ENCODE peak calls at places on chromosomes 13 and 19, in seven cellular contexts. One of them, this sample, is unnamed. For H3K9me3 and H3K4me1, the result is how much of the 10 kb centered on the place peaks cover.

GRCh38 chr19:3403489-3404323 is 37.3 kb downstream of the NFIC start:
- DNase-seq in CD8-positive, alpha-beta T cell: no peak
- DNase-seq in breast epithelium: peak
- DNase-seq in fibroblast of lung: peak
- DNase-seq in HCT116: no peak
- DNase-seq in lower lobe of right lung: peak
- DNase-seq in cardiac muscle cell: peak
- DNase-seq in this sample: no peak

GRCh38 chr19:2381151-2381822 is 21.2 kb downstream of the TMPRSS9 start:
- DNase-seq in CD8-positive, alpha-beta T cell: no peak
- DNase-seq in breast epithelium: no peak
- DNase-seq in fibroblast of lung: peak
- DNase-seq in HCT116: no peak
- DNase-seq in lower lobe of right lung: no peak
- DNase-seq in cardiac muscle cell: peak
- DNase-seq in this sample: no peak

GRCh38 chr13:48976677-48977625 is 1.2 kb downstream of the FNDC3A start:
- DNase-seq in CD8-positive, alpha-beta T cell: no peak
- DNase-seq in breast epithelium: no peak
- DNase-seq in fibroblast of lung: no peak
- DNase-seq in HCT116: no peak
- DNase-seq in lower lobe of right lung: no peak
- DNase-seq in cardiac muscle cell: no peak
- DNase-seq in this sample: peak

GRCh38 chr13:24671367-24672117 is 8.7 kb upstream of the ATP12A start:
- DNase-seq in CD8-positive, alpha-beta T cell: no peak
- DNase-seq in breast epithelium: no peak
- DNase-seq in fibroblast of lung: peak
- DNase-seq in HCT116: peak
- DNase-seq in lower lobe of right lung: no peak
- DNase-seq in cardiac muscle cell: peak
- DNase-seq in this sample: peak

GRCh38 chr13:90374183-90374582 is 973.3 kb upstream of the MIR17HG start:
- DNase-seq in CD8-positive, alpha-beta T cell: no peak
- DNase-seq in breast epithelium: no peak
- DNase-seq in fibroblast of lung: no peak
- DNase-seq in HCT116: no peak
- DNase-seq in lower lobe of right lung: no peak
- DNase-seq in cardiac muscle cell: no peak
- DNase-seq in this sample: no peak

GRCh38 chr13:100506600-100507422 is 81.8 kb downstream of the GGACT start:
- DNase-seq in CD8-positive, alpha-beta T cell: no peak
- DNase-seq in breast epithelium: no peak
- DNase-seq in fibroblast of lung: no peak
- DNase-seq in HCT116: no peak
- DNase-seq in lower lobe of right lung: no peak
- DNase-seq in cardiac muscle cell: no peak
- DNase-seq in this sample: no peak

GRCh38 chr13:89269737-89270136 is 1598.6 kb downstream of the SLITRK5 start:
- DNase-seq in CD8-positive, alpha-beta T cell: no peak
- DNase-seq in breast epithelium: no peak
- DNase-seq in fibroblast of lung: no peak
- DNase-seq in HCT116: no peak
- DNase-seq in lower lobe of right lung: no peak
- DNase-seq in cardiac muscle cell: no peak
- DNase-seq in this sample: no peak

GRCh38 chr13:30618186-30618937 is 642 bp downstream of the USPL1 start:
- DNase-seq in CD8-positive, alpha-beta T cell: peak
- DNase-seq in breast epithelium: no peak
- DNase-seq in fibroblast of lung: peak
- DNase-seq in HCT116: no peak
- DNase-seq in lower lobe of right lung: peak
- DNase-seq in cardiac muscle cell: peak
- DNase-seq in this sample: no peak

GRCh38 chr13:93230466-93230865 is 3.9 kb downstream of the GPC6 start:
- DNase-seq in CD8-positive, alpha-beta T cell: no peak
- DNase-seq in breast epithelium: no peak
- DNase-seq in fibroblast of lung: peak
- DNase-seq in HCT116: no peak
- DNase-seq in lower lobe of right lung: no peak
- DNase-seq in cardiac muscle cell: no peak
- DNase-seq in this sample: no peak

GRCh38 chr19:58229255-58229639 is 533 bp downstream of the ZNF544 start:
- DNase-seq in CD8-positive, alpha-beta T cell: no peak
- DNase-seq in breast epithelium: no peak
- DNase-seq in fibroblast of lung: peak
- DNase-seq in HCT116: no peak
- DNase-seq in lower lobe of right lung: no peak
- DNase-seq in cardiac muscle cell: peak
- DNase-seq in this sample: peak

GRCh38 chr19:4139614-4140236 is 13.7 kb upstream of the CREB3L3 start:
- DNase-seq in CD8-positive, alpha-beta T cell: peak
- DNase-seq in breast epithelium: peak
- DNase-seq in fibroblast of lung: peak
- DNase-seq in HCT116: peak
- DNase-seq in lower lobe of right lung: peak
- DNase-seq in cardiac muscle cell: peak
- DNase-seq in this sample: peak

GRCh38 chr13:101408154-101408553 is 8.2 kb downstream of the NALCN start:
- DNase-seq in CD8-positive, alpha-beta T cell: no peak
- DNase-seq in breast epithelium: no peak
- DNase-seq in fibroblast of lung: no peak
- DNase-seq in HCT116: no peak
- DNase-seq in lower lobe of right lung: no peak
- DNase-seq in cardiac muscle cell: no peak
- DNase-seq in this sample: no peak

GRCh38 chr13:41152005-41152404 is 19.4 kb upstream of the KBTBD6 start:
- DNase-seq in CD8-positive, alpha-beta T cell: no peak
- DNase-seq in breast epithelium: no peak
- DNase-seq in fibroblast of lung: no peak
- DNase-seq in HCT116: no peak
- DNase-seq in lower lobe of right lung: no peak
- DNase-seq in cardiac muscle cell: no peak
- DNase-seq in this sample: no peak
- H3K9me3 ChIP-seq in CD8-positive, alpha-beta T cell: under half
- H3K9me3 ChIP-seq in breast epithelium: under half
- H3K9me3 ChIP-seq in fibroblast of lung: under half
- H3K9me3 ChIP-seq in HCT116: under half
- H3K9me3 ChIP-seq in lower lobe of right lung: under half
- H3K9me3 ChIP-seq in cardiac muscle cell: under half
- H3K9me3 ChIP-seq in this sample: under half

GRCh38 chr19:45497791-45498190 is 452 bp upstream of the PPM1N start:
- DNase-seq in CD8-positive, alpha-beta T cell: no peak
- DNase-seq in breast epithelium: no peak
- DNase-seq in fibroblast of lung: no peak
- DNase-seq in HCT116: no peak
- DNase-seq in lower lobe of right lung: no peak
- DNase-seq in cardiac muscle cell: peak
- DNase-seq in this sample: no peak
- TF ChIP-seq CTCF in CD8-positive, alpha-beta T cell: no peak
- TF ChIP-seq CTCF in breast epithelium: no peak
- TF ChIP-seq CTCF in fibroblast of lung: no peak
- TF ChIP-seq CTCF in HCT116: no peak
- TF ChIP-seq CTCF in lower lobe of right lung: no peak
- TF ChIP-seq CTCF in cardiac muscle cell: no peak
- TF ChIP-seq CTCF in this sample: no peak

DNA sequence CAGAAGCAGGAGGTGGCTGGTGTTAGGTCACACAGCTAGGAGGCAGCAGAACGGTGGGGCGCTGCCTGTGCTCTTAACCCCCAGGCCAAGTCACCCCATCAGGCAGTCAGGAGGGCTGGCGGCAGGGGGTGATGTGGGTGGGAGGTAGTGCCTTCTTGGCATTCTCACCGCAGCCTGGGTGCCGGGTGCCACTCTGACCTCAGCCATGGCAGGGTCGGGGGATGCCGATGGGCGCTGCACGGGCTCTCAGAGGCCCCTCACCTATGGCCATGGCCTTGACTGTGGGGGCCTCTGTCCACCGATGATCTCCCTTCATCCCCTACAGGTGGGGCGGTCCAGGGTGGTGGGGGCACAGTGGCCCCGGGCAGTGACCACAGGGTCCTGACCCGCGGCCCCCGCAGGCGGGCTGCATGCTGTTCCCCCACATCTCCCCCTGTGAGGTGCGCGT is 5.6 kb downstream of the PTOV1 start:
- DNase-seq in CD8-positive, alpha-beta T cell: no peak
- DNase-seq in breast epithelium: no peak
- DNase-seq in fibroblast of lung: no peak
- DNase-seq in HCT116: no peak
- DNase-seq in lower lobe of right lung: no peak
- DNase-seq in cardiac muscle cell: no peak
- DNase-seq in this sample: no peak
- H3K4me1 ChIP-seq in CD8-positive, alpha-beta T cell: under half
- H3K4me1 ChIP-seq in breast epithelium: under half
- H3K4me1 ChIP-seq in fibroblast of lung: under half
- H3K4me1 ChIP-seq in HCT116: under half
- H3K4me1 ChIP-seq in lower lobe of right lung: under half
- H3K4me1 ChIP-seq in cardiac muscle cell: under half
- H3K4me1 ChIP-seq in this sample: under half

DNA sequence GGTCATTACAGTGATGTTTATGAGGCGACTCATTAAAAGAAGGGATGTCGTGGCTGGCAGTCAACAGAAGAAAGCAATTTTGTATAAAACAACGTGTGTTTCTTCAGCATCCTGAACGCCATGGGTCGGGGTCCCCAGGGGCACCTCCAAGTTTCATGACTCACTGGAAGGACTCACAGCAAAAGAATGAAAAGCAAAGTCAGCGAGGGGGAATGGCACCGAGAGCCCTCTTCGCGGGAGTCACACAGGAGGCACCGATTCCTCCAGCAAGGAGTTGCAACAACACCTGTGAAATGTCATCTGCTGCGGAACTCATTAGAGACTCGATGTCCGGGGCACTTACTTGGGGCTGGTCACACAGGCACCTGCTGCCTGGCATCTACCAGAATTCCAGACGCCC is 130.7 kb upstream of the PEG3 start:
- DNase-seq in CD8-positive, alpha-beta T cell: no peak
- DNase-seq in breast epithelium: no peak
- DNase-seq in fibroblast of lung: no peak
- DNase-seq in HCT116: no peak
- DNase-seq in lower lobe of right lung: no peak
- DNase-seq in cardiac muscle cell: no peak
- DNase-seq in this sample: no peak
- H3K9me3 ChIP-seq in CD8-positive, alpha-beta T cell: under half
- H3K9me3 ChIP-seq in breast epithelium: under half
- H3K9me3 ChIP-seq in fibroblast of lung: under half
- H3K9me3 ChIP-seq in HCT116: under half
- H3K9me3 ChIP-seq in lower lobe of right lung: under half
- H3K9me3 ChIP-seq in cardiac muscle cell: under half
- H3K9me3 ChIP-seq in this sample: under half

DNA sequence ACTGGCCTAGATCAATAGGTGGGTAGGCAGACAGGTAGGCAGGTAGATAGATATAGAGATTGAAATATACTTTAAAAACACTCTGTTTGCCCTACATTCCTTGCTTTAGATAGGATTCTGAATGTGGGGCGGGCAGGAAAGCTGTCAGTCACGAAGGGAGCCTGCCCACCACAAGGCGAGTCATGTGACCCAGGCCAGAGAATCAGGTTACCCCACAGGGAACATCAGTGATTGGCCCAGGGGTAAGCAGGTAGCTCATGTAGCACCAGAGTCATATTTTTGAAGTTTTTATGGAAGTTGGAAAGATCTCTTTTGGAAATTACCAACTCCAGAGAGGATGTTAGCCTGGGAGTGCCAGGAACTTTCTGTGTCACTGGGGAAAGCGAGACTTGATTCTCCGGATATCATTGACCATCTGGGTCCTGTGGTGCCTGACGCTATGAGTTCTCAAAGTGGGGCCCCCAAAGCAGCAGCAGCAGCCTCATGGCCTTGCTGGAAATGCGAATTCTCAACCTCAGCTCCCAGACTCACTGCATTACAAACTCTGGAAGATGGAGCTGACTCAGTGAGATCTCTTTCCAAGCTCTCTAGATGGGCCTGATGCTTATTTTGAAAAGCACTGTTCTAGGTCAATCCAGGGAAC is 60.3 kb downstream of the IRS2 start:
- DNase-seq in CD8-positive, alpha-beta T cell: no peak
- DNase-seq in breast epithelium: no peak
- DNase-seq in fibroblast of lung: no peak
- DNase-seq in HCT116: no peak
- DNase-seq in lower lobe of right lung: no peak
- DNase-seq in cardiac muscle cell: no peak
- DNase-seq in this sample: no peak
- TF ChIP-seq CTCF in CD8-positive, alpha-beta T cell: no peak
- TF ChIP-seq CTCF in breast epithelium: no peak
- TF ChIP-seq CTCF in fibroblast of lung: no peak
- TF ChIP-seq CTCF in HCT116: no peak
- TF ChIP-seq CTCF in lower lobe of right lung: no peak
- TF ChIP-seq CTCF in cardiac muscle cell: no peak
- TF ChIP-seq CTCF in this sample: no peak

This sample was measured in Caco-2.